ENCODE peak calls at places on chromosomes 13 and 19, in five cellular contexts. One of them, this sample, is unnamed.

GRCh38 chr13:109938255-109938936 is 152.0 kb upstream of the IRS2 start:
- DNase-seq in fibroblast of pulmonary artery: peak
- DNase-seq in endothelial cell of umbilical vein: no peak
- DNase-seq in ovary: no peak
- DNase-seq in thyroid gland: no peak
- DNase-seq in this sample: peak

GRCh38 chr19:50280074-50280473 is 49.1 kb downstream of the KCNC3 start:
- DNase-seq in endothelial cell of umbilical vein: no peak
- DNase-seq in ovary: no peak
- DNase-seq in thyroid gland: no peak
- DNase-seq in fibroblast of pulmonary artery: no peak
- DNase-seq in this sample: no peak

GRCh38 chr13:76730220-76730619 is 156.0 kb downstream of the KCTD12 start:
- DNase-seq in ovary: no peak
- DNase-seq in fibroblast of pulmonary artery: peak
- DNase-seq in thyroid gland: no peak
- DNase-seq in endothelial cell of umbilical vein: peak
- DNase-seq in this sample: no peak

GRCh38 chr19:51784922-51785690 is 9.9 kb upstream of the FPR3 start:
- DNase-seq in ovary: peak
- DNase-seq in fibroblast of pulmonary artery: peak
- DNase-seq in endothelial cell of umbilical vein: no peak
- DNase-seq in thyroid gland: no peak
- DNase-seq in this sample: peak

GRCh38 chr19:18399008-18399407 is 1.6 kb upstream of the LRRC25 start:
- DNase-seq in thyroid gland: peak
- DNase-seq in ovary: no peak
- DNase-seq in fibroblast of pulmonary artery: no peak
- DNase-seq in endothelial cell of umbilical vein: no peak
- DNase-seq in this sample: no peak

GRCh38 chr19:14427461-14427860 is 5.6 kb upstream of the PKN1 start:
- DNase-seq in ovary: no peak
- DNase-seq in endothelial cell of umbilical vein: no peak
- DNase-seq in thyroid gland: no peak
- DNase-seq in fibroblast of pulmonary artery: no peak
- DNase-seq in this sample: no peak

GRCh38 chr13:48214519-48215121 is 18.4 kb upstream of the ITM2B start:
- DNase-seq in thyroid gland: no peak
- DNase-seq in fibroblast of pulmonary artery: no peak
- DNase-seq in endothelial cell of umbilical vein: no peak
- DNase-seq in ovary: no peak
- DNase-seq in this sample: no peak

GRCh38 chr13:45121421-45121820 is 1.1 kb downstream of the GTF2F2 start:
- DNase-seq in thyroid gland: no peak
- DNase-seq in endothelial cell of umbilical vein: peak
- DNase-seq in ovary: no peak
- DNase-seq in fibroblast of pulmonary artery: peak
- DNase-seq in this sample: no peak

GRCh38 chr13:46572758-46573384 is 19.9 kb downstream of the LRCH1 start:
- DNase-seq in ovary: no peak
- DNase-seq in fibroblast of pulmonary artery: no peak
- DNase-seq in endothelial cell of umbilical vein: no peak
- DNase-seq in thyroid gland: no peak
- DNase-seq in this sample: no peak

GRCh38 chr13:98975822-98976261 is 2.0 kb downstream of the DOCK9 start:
- DNase-seq in thyroid gland: peak
- DNase-seq in fibroblast of pulmonary artery: peak
- DNase-seq in ovary: no peak
- DNase-seq in endothelial cell of umbilical vein: peak
- DNase-seq in this sample: no peak

GRCh38 chr13:113741101-113741731 is 17.8 kb upstream of the TMEM255B start:
- DNase-seq in endothelial cell of umbilical vein: no peak
- DNase-seq in thyroid gland: no peak
- DNase-seq in ovary: no peak
- DNase-seq in fibroblast of pulmonary artery: no peak
- DNase-seq in this sample: no peak

GRCh38 chr13:38735655-38736440 is 49.0 kb downstream of the FREM2 start:
- DNase-seq in thyroid gland: peak
- DNase-seq in ovary: no peak
- DNase-seq in endothelial cell of umbilical vein: no peak
- DNase-seq in fibroblast of pulmonary artery: no peak
- DNase-seq in this sample: no peak

GRCh38 chr13:32036762-32037161 is 5.2 kb downstream of the FRY start:
- DNase-seq in thyroid gland: no peak
- DNase-seq in endothelial cell of umbilical vein: no peak
- DNase-seq in fibroblast of pulmonary artery: no peak
- DNase-seq in ovary: no peak
- DNase-seq in this sample: no peak

GRCh38 chr13:30998548-30999140 is 66.2 kb downstream of the TEX26 start:
- DNase-seq in thyroid gland: no peak
- DNase-seq in fibroblast of pulmonary artery: peak
- DNase-seq in endothelial cell of umbilical vein: peak
- DNase-seq in ovary: no peak
- DNase-seq in this sample: no peak

GRCh38 chr13:112065521-112065866 is 1.5 kb upstream of the SOX1 start:
- DNase-seq in ovary: no peak
- DNase-seq in endothelial cell of umbilical vein: no peak
- DNase-seq in fibroblast of pulmonary artery: no peak
- DNase-seq in thyroid gland: no peak
- DNase-seq in this sample: no peak

GRCh38 chr19:19356901-19357566 is 36.4 kb downstream of the MAU2 start:
- DNase-seq in ovary: no peak
- DNase-seq in thyroid gland: no peak
- DNase-seq in endothelial cell of umbilical vein: no peak
- DNase-seq in fibroblast of pulmonary artery: no peak
- DNase-seq in this sample: no peak

GRCh38 chr19:16957151-16957662 is 68.4 kb downstream of the F2RL3 start:
- DNase-seq in thyroid gland: no peak
- DNase-seq in ovary: no peak
- DNase-seq in endothelial cell of umbilical vein: no peak
- DNase-seq in fibroblast of pulmonary artery: peak
- DNase-seq in this sample: peak

GRCh38 chr13:60974296-60974695 is 441.4 kb downstream of the PCDH20 start:
- DNase-seq in endothelial cell of umbilical vein: no peak
- DNase-seq in thyroid gland: no peak
- DNase-seq in fibroblast of pulmonary artery: no peak
- DNase-seq in ovary: no peak
- DNase-seq in this sample: no peak

GRCh38 chr13:40644838-40645620 is 21.4 kb downstream of the FOXO1 start:
- DNase-seq in thyroid gland: peak
- DNase-seq in endothelial cell of umbilical vein: no peak
- DNase-seq in fibroblast of pulmonary artery: no peak
- DNase-seq in ovary: no peak
- DNase-seq in this sample: no peak

GRCh38 chr13:80132741-80133601 is 208.0 kb downstream of the SPRY2 start:
- DNase-seq in fibroblast of pulmonary artery: peak
- DNase-seq in thyroid gland: peak
- DNase-seq in endothelial cell of umbilical vein: peak
- DNase-seq in ovary: peak
- DNase-seq in this sample: no peak
- TF ChIP-seq CTCF in fibroblast of pulmonary artery: peak
- TF ChIP-seq CTCF in thyroid gland: no peak
- TF ChIP-seq CTCF in endothelial cell of umbilical vein: no peak
- TF ChIP-seq CTCF in ovary: no peak
- TF ChIP-seq CTCF in this sample: no peak

GRCh38 chr19:1789282-1790020 is 22.6 kb downstream of the ATP8B3 start:
- DNase-seq in ovary: no peak
- DNase-seq in endothelial cell of umbilical vein: no peak
- DNase-seq in thyroid gland: no peak
- DNase-seq in fibroblast of pulmonary artery: no peak
- DNase-seq in this sample: no peak
- H3K4me3 ChIP-seq in ovary: no peak
- H3K4me3 ChIP-seq in endothelial cell of umbilical vein: no peak
- H3K4me3 ChIP-seq in thyroid gland: no peak
- H3K4me3 ChIP-seq in fibroblast of pulmonary artery: no peak
- H3K4me3 ChIP-seq in this sample: no peak

DNA sequence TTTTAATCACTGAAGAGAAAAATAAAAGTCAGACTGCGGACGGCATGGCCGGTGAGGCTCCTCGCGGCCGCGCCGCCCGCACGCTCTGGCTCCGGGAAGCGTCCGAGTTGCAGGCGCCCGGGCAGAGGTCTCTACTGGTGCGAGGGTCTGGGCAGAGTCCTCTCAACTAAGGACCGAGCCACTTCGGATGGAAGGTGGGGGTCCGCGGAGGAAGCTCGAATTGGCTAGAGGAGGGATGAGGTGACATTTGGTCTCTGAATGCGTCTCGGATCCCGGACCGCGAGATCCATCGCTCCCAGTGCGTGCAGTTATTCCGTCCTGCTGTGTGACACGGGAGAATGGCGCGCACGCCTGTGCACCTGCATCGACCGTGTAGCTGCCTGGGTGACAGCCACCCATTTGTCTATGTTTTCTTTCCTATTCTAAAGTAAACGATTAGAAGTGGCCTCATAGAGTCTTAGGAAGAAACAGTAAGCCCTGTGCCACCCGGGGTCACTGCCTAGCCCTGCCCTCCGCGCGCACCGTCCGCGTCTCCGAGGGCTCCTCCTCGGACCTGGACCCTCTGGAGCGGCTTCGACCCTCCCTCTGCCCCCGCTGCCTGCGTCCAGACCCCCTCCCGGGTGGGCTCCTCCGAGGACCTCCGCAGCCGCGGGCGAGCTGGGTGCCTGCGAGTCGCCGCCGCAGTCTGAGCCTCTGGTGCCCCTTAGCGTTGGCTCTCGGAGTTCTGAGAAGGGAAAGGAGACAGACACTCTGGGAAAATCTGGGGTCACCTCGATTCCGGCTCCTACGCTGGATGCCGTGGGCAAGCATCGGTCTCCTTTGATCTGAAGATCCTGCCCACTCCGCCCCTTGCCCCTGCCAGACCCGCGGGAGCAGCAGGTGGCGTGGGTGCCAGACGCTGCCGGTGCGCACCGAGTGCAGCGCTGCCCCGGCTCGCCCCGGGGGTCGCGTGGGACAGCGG is 347.4 kb downstream of the LIG4 start:
- DNase-seq in ovary: no peak
- DNase-seq in fibroblast of pulmonary artery: peak
- DNase-seq in endothelial cell of umbilical vein: peak
- DNase-seq in thyroid gland: peak
- DNase-seq in this sample: no peak
- TF ChIP-seq CTCF in ovary: no peak
- TF ChIP-seq CTCF in fibroblast of pulmonary artery: peak
- TF ChIP-seq CTCF in endothelial cell of umbilical vein: peak
- TF ChIP-seq CTCF in thyroid gland: peak
- TF ChIP-seq CTCF in this sample: peak

GRCh38 chr19:41226053-41226873 is 7.2 kb downstream of the AXL start:
- DNase-seq in endothelial cell of umbilical vein: peak
- DNase-seq in ovary: peak
- DNase-seq in thyroid gland: peak
- DNase-seq in fibroblast of pulmonary artery: peak
- DNase-seq in this sample: peak
- H3K4me3 ChIP-seq in endothelial cell of umbilical vein: peak
- H3K4me3 ChIP-seq in ovary: peak
- H3K4me3 ChIP-seq in thyroid gland: peak
- H3K4me3 ChIP-seq in fibroblast of pulmonary artery: peak
- H3K4me3 ChIP-seq in this sample: peak

DNA sequence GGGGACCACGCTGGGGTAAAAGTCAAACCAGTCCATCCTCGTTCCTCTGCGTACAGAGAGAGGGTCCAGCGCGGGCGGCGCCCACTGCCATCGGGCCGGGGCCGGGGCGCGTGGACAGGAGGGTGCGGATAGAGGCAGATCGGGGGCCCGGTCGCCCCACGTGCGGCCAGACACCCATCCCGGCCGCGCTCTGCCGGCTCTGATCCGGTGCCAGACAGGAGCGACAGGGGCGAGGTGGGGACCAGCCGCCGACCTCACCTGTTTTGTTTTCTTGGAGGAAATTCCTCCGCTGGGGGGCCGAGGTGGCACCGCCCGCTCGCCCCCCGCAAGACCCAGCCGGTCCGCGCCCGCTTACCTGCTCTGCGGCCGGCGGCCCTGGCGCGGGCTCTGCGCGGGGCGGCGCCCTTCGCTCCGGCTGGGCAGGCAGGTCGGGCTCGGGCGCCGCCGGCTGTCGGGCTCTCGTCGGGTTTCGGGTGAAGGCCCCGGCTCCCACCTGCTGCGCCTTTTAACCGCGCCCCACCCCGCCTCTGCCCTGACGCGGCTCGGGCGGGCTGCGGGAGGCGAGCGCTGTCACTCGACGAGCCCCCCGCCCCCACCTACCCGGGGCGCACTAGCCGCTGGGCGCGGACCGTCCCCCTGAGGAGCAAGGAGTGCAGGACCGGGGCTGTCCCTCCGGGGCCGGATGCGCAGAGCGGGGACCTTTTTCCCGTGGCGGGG is at the start of gene GJB6:
- DNase-seq in endothelial cell of umbilical vein: no peak
- DNase-seq in ovary: no peak
- DNase-seq in fibroblast of pulmonary artery: no peak
- DNase-seq in thyroid gland: peak
- DNase-seq in this sample: no peak
- TF ChIP-seq CTCF in endothelial cell of umbilical vein: no peak
- TF ChIP-seq CTCF in ovary: no peak
- TF ChIP-seq CTCF in fibroblast of pulmonary artery: no peak
- TF ChIP-seq CTCF in thyroid gland: peak
- TF ChIP-seq CTCF in this sample: no peak

GRCh38 chr19:48397636-48398328 is 4.3 kb downstream of the GRIN2D start:
- DNase-seq in ovary: no peak
- DNase-seq in thyroid gland: no peak
- DNase-seq in endothelial cell of umbilical vein: no peak
- DNase-seq in fibroblast of pulmonary artery: no peak
- DNase-seq in this sample: no peak

GRCh38 chr19:48397263-48397635 is 3.8 kb downstream of the GRIN2D start:
- DNase-seq in endothelial cell of umbilical vein: no peak
- DNase-seq in thyroid gland: no peak
- DNase-seq in ovary: no peak
- DNase-seq in fibroblast of pulmonary artery: no peak
- DNase-seq in this sample: no peak

GRCh38 chr19:48400018-48400742 is 6.7 kb downstream of the GRIN2D start:
- DNase-seq in fibroblast of pulmonary artery: peak
- DNase-seq in thyroid gland: peak
- DNase-seq in endothelial cell of umbilical vein: peak
- DNase-seq in ovary: no peak
- DNase-seq in this sample: no peak

GRCh38 chr19:48396871-48397176 is 3.4 kb downstream of the GRIN2D start:
- DNase-seq in ovary: no peak
- DNase-seq in endothelial cell of umbilical vein: no peak
- DNase-seq in fibroblast of pulmonary artery: no peak
- DNase-seq in thyroid gland: no peak
- DNase-seq in this sample: no peak

GRCh38 chr19:48398329-48399235 is 5.1 kb downstream of the GRIN2D start:
- DNase-seq in ovary: peak
- DNase-seq in endothelial cell of umbilical vein: peak
- DNase-seq in fibroblast of pulmonary artery: peak
- DNase-seq in thyroid gland: peak
- DNase-seq in this sample: no peak
- H3K4me3 ChIP-seq in ovary: peak
- H3K4me3 ChIP-seq in endothelial cell of umbilical vein: peak
- H3K4me3 ChIP-seq in fibroblast of pulmonary artery: peak
- H3K4me3 ChIP-seq in thyroid gland: no peak
- H3K4me3 ChIP-seq in this sample: peak

DNA sequence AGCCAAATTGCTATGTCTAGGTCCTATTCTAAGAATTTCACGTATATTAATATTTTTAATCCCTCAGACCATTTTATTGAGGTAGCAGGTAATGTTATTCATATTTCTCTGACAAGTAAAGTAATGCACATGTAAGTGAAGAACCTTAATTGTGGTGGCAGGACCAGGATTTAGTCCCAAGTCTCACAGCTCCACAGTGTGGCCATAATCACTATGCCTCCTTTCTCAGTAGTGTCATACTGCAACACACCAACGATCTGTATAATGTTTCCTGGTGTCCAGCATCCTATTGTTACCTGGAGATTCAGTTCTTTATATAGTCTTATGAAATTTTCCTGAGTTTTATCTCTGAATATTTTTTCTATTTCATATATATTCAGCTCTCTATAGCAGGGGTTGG is 340.3 kb downstream of the OLFM4 start:
- DNase-seq in thyroid gland: no peak
- DNase-seq in ovary: no peak
- DNase-seq in fibroblast of pulmonary artery: no peak
- DNase-seq in endothelial cell of umbilical vein: no peak
- DNase-seq in this sample: no peak
- TF ChIP-seq CTCF in thyroid gland: no peak
- TF ChIP-seq CTCF in ovary: no peak
- TF ChIP-seq CTCF in fibroblast of pulmonary artery: no peak
- TF ChIP-seq CTCF in endothelial cell of umbilical vein: no peak
- TF ChIP-seq CTCF in this sample: no peak